ENCODE peak calls at places on chromosomes 7 and 10, in five cellular contexts. U is H9; J is activated CD4-positive, alpha-beta T cell treated with anti-CD3 and anti-CD28 coated beads for 24 hours; D is bronchial epithelial cell; X is neural crest cell. C is an unnamed sample.

GRCh38 chr7:67618569-67619543 is 622.2 kb downstream of the TYW1 start:
- DNase-seq in U (peak; percentile 69), J (no peak), D (no peak), X (no peak), C (no peak)

GRCh38 chr7:151665363-151665762 is 145.7 kb upstream of the RHEB start:
- DNase-seq in U (no peak), J (no peak), D (no peak), X (no peak), C (no peak)

GRCh38 chr7:151971829-151972228 is 15.6 kb downstream of the GALNTL5 start:
- DNase-seq in U (no peak), J (no peak), D (no peak), X (no peak), C (no peak)

GRCh38 chr7:10860516-10860915 is 113.2 kb upstream of the PHF14 start:
- DNase-seq in U (no peak), J (no peak), D (peak; percentile 64), X (no peak), C (peak; percentile 50)

GRCh38 chr10:20877986-20878979 is 18.8 kb downstream of the NEBL start:
- DNase-seq in U (no peak), J (no peak), D (peak; percentile 75), X (no peak), C (peak; percentile 52)

GRCh38 chr7:10282909-10283308 is 690.8 kb upstream of the PHF14 start:
- DNase-seq in U (no peak), J (no peak), D (no peak), X (no peak), C (no peak)

GRCh38 chr10:125811251-125811650 is 11.8 kb downstream of the UROS start:
- DNase-seq in U (no peak), J (no peak), D (no peak), X (no peak), C (no peak)

GRCh38 chr10:35961501-35961900 is 319.4 kb upstream of the FZD8 start:
- DNase-seq in U (no peak), J (no peak), D (peak; percentile 50), X (no peak), C (peak; percentile 83)

GRCh38 chr7:143104759-143105158 is 27.1 kb upstream of the PIP start:
- DNase-seq in U (no peak), J (no peak), D (no peak), X (no peak), C (no peak)

GRCh38 chr10:43204943-43205671 is 61.8 kb downstream of the RASGEF1A start:
- DNase-seq in U (peak; percentile 91), J (peak; percentile 31), D (peak; percentile 56), X (peak; percentile 45), C (peak; percentile 59)